ENCODE peak calls at places on chromosomes 1 and 21, in ten cellular contexts. M is RWPE2, Y is HL-60, G is AG10803, F is fibroblast of the aortic adventitia, E is lung, O is fibroblast of mammary gland, A is A549, C is prostate gland, J is NB4. U is an unnamed sample.

GRCh38 chr1:241934181-241934815 is 23.3 kb upstream of the BECN2 start:
- DNase-seq in M (no peak), Y (no peak), G (peak; percentile 63), F (peak; percentile 60), E (no peak), O (peak; percentile 55), A (no peak), C (no peak), J (no peak), U (peak; percentile 25)

GRCh38 chr1:183090386-183091006 is 67.3 kb downstream of the LAMC1 start:
- DNase-seq in M (no peak), Y (no peak), G (peak; percentile 89), F (peak; percentile 89), E (peak; percentile 51), O (peak; percentile 89), A (no peak), C (peak; percentile 8), J (peak; percentile 17), U (no peak)

GRCh38 chr21:46368533-46369285 is 44.8 kb downstream of the PCNT start:
- DNase-seq in M (no peak), Y (no peak), G (no peak), F (no peak), E (no peak), O (no peak), A (no peak), C (no peak), J (no peak), U (no peak)

GRCh38 chr1:226786550-226786949 is 47.5 kb upstream of the ITPKB start:
- DNase-seq in M (no peak), Y (no peak), G (no peak), F (no peak), E (no peak), O (no peak), A (no peak), C (no peak), J (no peak), U (no peak)

GRCh38 chr1:8962812-8963669 is 17.4 kb downstream of the CA6 start:
- DNase-seq in M (no peak), Y (no peak), G (peak; percentile 42), F (peak; percentile 27), E (peak; percentile 74), O (peak; percentile 56), A (peak; percentile 74), C (no peak), J (peak; percentile 79), U (no peak)

GRCh38 chr1:26697441-26697977 is 1.7 kb downstream of the ARID1A start:
- DNase-seq in M (no peak), Y (no peak), G (no peak), F (no peak), E (no peak), O (no peak), A (no peak), C (no peak), J (no peak), U (no peak)

GRCh38 chr1:234018816-234019215 is 114.3 kb downstream of the SLC35F3 start:
- DNase-seq in M (no peak), Y (no peak), G (no peak), F (no peak), E (no peak), O (no peak), A (no peak), C (no peak), J (no peak), U (no peak)

GRCh38 chr1:201536542-201536941 is 2.4 kb upstream of the NAV1 start:
- DNase-seq in M (no peak), Y (no peak), G (peak; percentile 90), F (peak; percentile 91), E (no peak), O (peak; percentile 92), A (peak; percentile 23), C (no peak), J (no peak), U (peak; percentile 56)

GRCh38 chr1:19204665-19205266 is 5.3 kb downstream of the UBR4 start:
- DNase-seq in M (no peak), Y (no peak), G (no peak), F (peak; percentile 17), E (no peak), O (peak; percentile 18), A (no peak), C (no peak), J (no peak), U (no peak)

GRCh38 chr1:19205845-19206244 is 4.2 kb downstream of the UBR4 start:
- DNase-seq in M (no peak), Y (no peak), G (no peak), F (no peak), E (no peak), O (no peak), A (no peak), C (no peak), J (no peak), U (no peak)

GRCh38 chr1:19202396-19202795 is 7.7 kb downstream of the UBR4 start:
- DNase-seq in M (no peak), Y (no peak), G (no peak), F (peak; percentile 43), E (no peak), O (no peak), A (no peak), C (no peak), J (no peak), U (no peak)

GRCh38 chr1:19205403-19205802 is 4.7 kb downstream of the UBR4 start:
- DNase-seq in M (no peak), Y (no peak), G (no peak), F (no peak), E (no peak), O (no peak), A (no peak), C (no peak), J (no peak), U (no peak)

DNA sequence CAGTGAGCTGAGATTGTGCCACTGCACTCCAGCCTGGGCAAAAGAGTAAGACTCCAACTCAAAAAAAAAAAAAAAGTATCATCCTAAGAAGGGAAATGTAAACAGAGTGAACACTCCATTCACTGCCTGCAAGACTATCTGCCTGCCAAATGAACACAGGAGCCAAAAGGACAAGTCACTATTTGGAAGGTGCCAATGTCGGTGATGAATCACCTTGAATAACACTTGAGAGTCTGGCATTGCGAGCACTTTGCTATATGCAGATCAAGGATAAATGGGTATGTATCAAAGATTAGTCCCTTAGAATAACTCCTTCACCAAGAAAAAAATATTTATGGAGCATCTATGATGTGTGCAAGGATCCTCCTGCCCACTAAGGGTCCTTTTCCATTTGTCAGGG is 6.6 kb downstream of the UBR4 start:
- DNase-seq in M (no peak), Y (no peak), G (peak; percentile 79), F (peak; percentile 94), E (peak; percentile 57), O (peak; percentile 93), A (peak; percentile 40), C (peak; percentile 80), J (no peak), U (peak; percentile 18)
- TF ChIP-seq CTCF in M (no peak), Y (no peak), G (no peak), F (no peak), E (no peak), O (no peak), A (no peak), C (no peak), J (no peak), U (no peak)

DNA sequence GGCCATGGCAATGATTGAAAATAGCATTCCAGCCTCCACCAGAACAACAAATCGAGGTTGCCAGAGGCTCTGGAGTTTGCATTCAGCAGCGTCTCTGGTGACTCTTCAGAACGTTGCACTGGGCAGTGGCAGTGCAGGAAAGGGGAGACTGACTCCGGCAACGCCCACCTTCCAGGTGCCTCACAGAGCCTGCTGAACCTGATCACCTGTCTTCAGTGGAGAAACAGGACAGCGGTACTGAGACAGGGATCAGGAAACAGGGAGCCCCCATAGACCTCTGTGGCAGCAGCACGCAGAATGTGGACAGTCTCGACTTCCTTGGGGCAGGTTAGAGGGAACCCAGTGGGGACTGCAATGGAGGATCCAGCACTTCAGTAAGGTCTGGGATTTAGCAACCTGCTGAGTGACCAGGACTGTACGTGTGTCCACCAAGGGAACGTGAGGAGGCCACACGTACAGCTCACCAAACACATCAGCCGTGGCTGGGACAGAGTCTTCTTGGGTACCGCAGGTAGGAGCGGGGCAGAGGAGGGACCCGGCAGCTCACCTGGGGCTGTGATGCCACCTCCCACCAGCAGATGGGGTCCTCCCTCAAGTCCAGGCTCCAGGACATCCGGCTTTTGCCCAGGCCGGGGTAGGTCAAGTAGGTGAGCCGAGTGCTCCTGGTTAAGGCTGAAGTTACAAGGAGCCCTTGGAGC is 128.6 kb downstream of the PRDM2 start:
- DNase-seq in M (no peak), Y (no peak), G (no peak), F (no peak), E (peak; percentile 72), O (peak; percentile 33), A (peak; percentile 35), C (no peak), J (peak; percentile 32), U (no peak)
- TF ChIP-seq CTCF in M (peak; percentile 52), Y (peak; percentile 17), G (peak; percentile 43), F (peak; percentile 35), E (peak; percentile 18), O (peak; percentile 68), A (peak; percentile 6), C (peak; percentile 74), J (peak; percentile 60), U (peak; percentile 46)

GRCh38 chr1:161869291-161869690 is 103.2 kb downstream of the ATF6 start:
- DNase-seq in M (no peak), Y (no peak), G (no peak), F (peak; percentile 63), E (no peak), O (no peak), A (no peak), C (no peak), J (no peak), U (no peak)

DNA sequence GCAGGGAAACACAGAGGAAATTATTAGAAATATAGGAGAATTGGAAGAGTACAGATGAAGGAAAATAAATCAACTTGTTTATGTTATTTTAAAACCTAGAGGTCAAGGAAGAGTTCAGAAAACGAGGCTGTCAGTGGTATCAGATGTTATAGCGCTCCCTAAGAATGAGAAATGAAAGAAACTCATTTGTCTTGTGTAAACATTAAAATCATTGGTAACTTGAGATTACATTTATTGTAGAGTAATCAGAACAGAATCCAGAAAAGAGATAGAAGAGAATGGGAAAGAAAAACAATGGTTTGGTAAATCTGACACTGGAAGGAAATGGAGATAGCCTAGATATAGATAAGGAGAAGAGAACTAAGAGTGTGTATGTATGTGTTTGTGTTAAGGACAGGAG is 106.4 kb downstream of the ATF6 start:
- DNase-seq in M (no peak), Y (no peak), G (no peak), F (no peak), E (no peak), O (no peak), A (no peak), C (no peak), J (no peak), U (no peak)
- TF ChIP-seq CTCF in M (no peak), Y (no peak), G (no peak), F (no peak), E (no peak), O (no peak), A (no peak), C (no peak), J (no peak), U (no peak)

DNA sequence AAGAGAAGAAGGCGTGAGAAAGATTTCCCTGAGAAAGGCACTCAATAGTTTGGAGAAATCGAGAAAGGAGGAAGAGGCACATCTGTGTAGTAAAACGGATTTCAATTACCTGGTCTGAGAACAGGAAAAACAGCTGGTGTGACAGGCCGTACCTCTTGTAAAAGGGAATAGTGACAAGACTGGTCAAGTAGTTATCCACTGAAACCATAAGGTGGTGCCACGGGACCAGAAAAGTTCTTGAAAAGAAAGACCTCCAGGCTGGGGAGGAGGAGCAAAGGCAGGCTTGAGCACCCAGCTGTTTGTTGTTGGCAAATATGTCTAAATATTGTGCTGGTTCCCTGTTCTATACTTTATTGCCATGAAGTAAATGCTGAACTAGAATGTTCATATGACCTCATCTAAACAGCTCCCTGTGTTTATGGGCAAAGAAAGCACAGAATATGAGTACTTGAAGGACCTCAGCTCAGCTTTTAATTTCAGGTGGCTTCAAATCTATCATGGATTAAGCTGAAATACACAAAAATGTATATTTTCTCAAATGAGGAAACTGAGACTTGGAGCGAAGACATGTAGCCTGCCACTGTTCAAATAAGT is 4.0 kb downstream of the HAO2 start:
- DNase-seq in M (no peak), Y (no peak), G (peak; percentile 39), F (peak; percentile 27), E (peak; percentile 30), O (peak; percentile 37), A (peak; percentile 51), C (peak; percentile 75), J (peak; percentile 23), U (no peak)
- TF ChIP-seq CTCF in M (peak; percentile 10), Y (no peak), G (peak; percentile 34), F (no peak), E (no peak), O (no peak), A (peak; percentile 31), C (peak; percentile 49), J (no peak), U (no peak)

U was measured in AG09319.